ENCODE peak calls at places on chromosomes 3 and 15, in five cellular contexts. C is HCT116, I is testis, P is A549, U is sigmoid colon. S is an unnamed sample. For H3K4me1, the result is how much of the 10 kb centered on the place peaks cover.

GRCh38 chr15:74821091-74821789 is 5.2 kb upstream of the CPLX3 start:
- DNase-seq in C (no peak), I (no peak), P (no peak), U (no peak), S (no peak)

GRCh38 chr15:101014276-101014675 is 95.1 kb downstream of the LRRK1 start:
- DNase-seq in C (no peak), I (no peak), P (no peak), U (no peak), S (no peak)

GRCh38 chr3:100972867-100973266 is 20.4 kb downstream of the ABI3BP start:
- DNase-seq in C (no peak), I (no peak), P (peak), U (no peak), S (no peak)

GRCh38 chr3:141456328-141456689 is 30.5 kb upstream of the RASA2 start:
- DNase-seq in C (no peak), I (peak), P (no peak), U (no peak), S (no peak)

GRCh38 chr15:99682455-99682854 is 50.8 kb downstream of the LYSMD4 start:
- DNase-seq in C (no peak), I (no peak), P (peak), U (no peak), S (no peak)

GRCh38 chr3:55486101-55486856 is 827 bp downstream of the WNT5A start:
- DNase-seq in C (no peak), I (peak), P (no peak), U (peak), S (peak)

GRCh38 chr15:88393719-88394519 is 73.3 kb downstream of the MRPL46 start:
- DNase-seq in C (no peak), I (no peak), P (peak), U (no peak), S (no peak)

GRCh38 chr3:119297169-119297568 is 3.0 kb downstream of the ARHGAP31 start:
- DNase-seq in C (no peak), I (no peak), P (no peak), U (no peak), S (no peak)

GRCh38 chr3:132549890-132550578 is 47.0 kb upstream of the ACKR4 start:
- DNase-seq in C (no peak), I (no peak), P (no peak), U (no peak), S (no peak)

GRCh38 chr15:94135748-94136147 is 95.6 kb upstream of the MCTP2 start:
- DNase-seq in C (no peak), I (no peak), P (peak), U (no peak), S (no peak)

GRCh38 chr3:192409203-192409837 is 318.0 kb downstream of the FGF12 start:
- DNase-seq in C (no peak), I (peak), P (peak), U (peak), S (peak)

GRCh38 chr3:37949866-37950265 is 40.7 kb upstream of the VILL start:
- DNase-seq in C (no peak), I (peak), P (no peak), U (no peak), S (no peak)

GRCh38 chr3:126528800-126529541 is 5.0 kb downstream of the CHST13 start:
- DNase-seq in C (no peak), I (peak), P (peak), U (peak), S (peak)

GRCh38 chr3:30440147-30440604 is 166.2 kb upstream of the TGFBR2 start:
- DNase-seq in C (no peak), I (peak), P (peak), U (no peak), S (no peak)

GRCh38 chr15:79179597-79179996 is 89.0 kb upstream of the RASGRF1 start:
- DNase-seq in C (no peak), I (no peak), P (no peak), U (no peak), S (no peak)

GRCh38 chr3:55085231-55085630 is 157.4 kb upstream of the LRTM1 start:
- DNase-seq in C (no peak), I (no peak), P (no peak), U (no peak), S (no peak)

GRCh38 chr3:102090646-102091045 is 241.3 kb downstream of the NFKBIZ start:
- DNase-seq in C (no peak), I (no peak), P (peak), U (no peak), S (no peak)

DNA sequence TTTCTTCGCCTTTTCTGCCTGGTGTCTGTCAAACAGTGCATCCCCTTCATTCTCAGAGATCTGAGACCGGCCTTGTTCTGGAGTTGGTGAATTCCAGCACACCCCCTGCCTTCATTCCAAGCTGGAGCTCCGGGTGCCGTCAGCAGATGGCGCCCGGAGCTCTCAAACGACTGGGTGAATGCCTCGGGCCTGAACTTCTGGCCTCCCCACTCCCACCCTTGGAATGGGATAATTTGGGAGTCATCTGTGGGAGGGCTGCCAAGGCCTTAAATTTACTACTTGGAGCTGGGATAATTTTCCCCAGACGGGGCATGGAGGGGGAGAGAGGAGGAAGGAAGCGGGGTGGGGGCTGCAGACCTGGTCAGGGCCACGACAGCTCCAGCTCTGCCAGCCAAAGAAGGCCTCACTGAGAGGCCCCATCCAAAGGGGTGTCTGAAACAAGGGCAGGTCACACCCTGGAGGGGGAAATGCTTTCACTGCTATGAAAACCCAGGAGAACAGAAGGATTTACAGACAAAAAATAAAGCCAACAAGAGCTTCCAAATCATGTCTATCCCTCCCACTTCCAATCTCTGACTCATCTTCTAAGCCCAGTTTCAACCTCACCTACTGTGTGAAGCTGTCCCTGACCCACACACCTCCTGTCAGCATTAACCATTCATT is 187.9 kb downstream of the OPA1 start:
- DNase-seq in C (no peak), I (peak), P (peak), U (peak), S (peak)
- H3K4me1 ChIP-seq in C (under half), I (under half), P (under half), U (under half), S (under half)

GRCh38 chr3:128053614-128054013 is 1.4 kb downstream of the SEC61A1 start:
- DNase-seq in C (no peak), I (no peak), P (no peak), U (no peak), S (no peak)

GRCh38 chr3:128050597-128050996 is 1.6 kb upstream of the SEC61A1 start:
- DNase-seq in C (no peak), I (no peak), P (no peak), U (no peak), S (peak)

GRCh38 chr3:128052831-128053419 is 688 bp downstream of the SEC61A1 start:
- DNase-seq in C (no peak), I (no peak), P (no peak), U (no peak), S (no peak)

GRCh38 chr3:128051459-128051836 is 789 bp upstream of the SEC61A1 start:
- DNase-seq in C (no peak), I (no peak), P (no peak), U (no peak), S (no peak)

GRCh38 chr3:128051837-128052766 is at the start of gene SEC61A1:
- DNase-seq in C (peak), I (peak), P (peak), U (peak), S (peak)
- TF ChIP-seq POLR2A in C (peak), I (peak), P (peak), U (peak), S (peak)

GRCh38 chr3:196120291-196120951 is 38.5 kb upstream of the TFRC start:
- DNase-seq in C (no peak), I (no peak), P (no peak), U (no peak), S (peak)
- H3K4me1 ChIP-seq in C (under half), I (under half), P (under half), U (under half), S (under half)

DNA sequence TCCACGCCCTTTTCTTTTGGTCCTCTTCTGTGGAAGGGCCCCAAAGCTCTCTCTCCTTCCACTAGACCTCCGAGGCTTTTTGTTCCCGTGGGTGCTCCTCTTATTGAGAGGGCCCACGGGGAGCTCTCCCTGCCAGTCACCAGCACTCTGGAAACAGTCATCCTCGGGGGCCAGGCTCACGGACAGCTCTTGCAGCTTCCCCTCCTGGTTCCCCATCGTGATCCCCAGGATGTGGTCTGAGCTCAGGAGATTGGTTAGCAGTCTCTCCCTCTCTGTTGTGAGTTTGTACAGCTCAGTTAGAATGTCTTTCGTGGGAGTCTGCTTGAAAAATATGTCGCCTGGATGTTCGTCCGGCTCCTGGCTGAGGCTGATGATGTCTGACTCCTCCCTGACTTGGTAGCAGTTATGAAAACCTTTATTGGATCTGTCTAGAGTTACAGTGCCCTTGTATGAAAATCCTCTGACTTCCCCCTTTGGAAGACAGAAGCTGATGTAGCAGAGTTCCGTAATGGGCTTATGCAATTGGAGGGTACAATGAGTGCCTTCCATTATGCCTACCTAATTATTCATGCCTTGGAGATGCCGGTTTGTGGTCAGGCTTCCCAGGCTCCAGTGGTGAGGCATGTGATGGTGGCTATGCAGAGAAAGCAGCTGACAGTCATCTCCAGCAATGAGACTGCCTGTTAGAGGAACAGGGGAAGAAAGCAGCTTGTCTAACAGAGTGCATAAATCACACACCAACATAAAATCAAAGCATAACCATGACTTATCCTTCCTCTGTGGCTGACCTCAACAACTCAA is 39.9 kb downstream of the FMN1 start:
- DNase-seq in C (no peak), I (peak), P (no peak), U (peak), S (peak)
- TF ChIP-seq POLR2A in C (no peak), I (no peak), P (no peak), U (no peak), S (no peak)